ENCODE peak calls at places on chromosomes 4 and X, in four cellular contexts. I is upper lobe of right lung, D is ascending aorta, R is gastrocnemius medialis. S is an unnamed sample.

GRCh38 chrX:66046612-66047235 is 6.8 kb upstream of the VSIG4 start:
- DNase-seq in I (no peak), R (no peak), D (no peak), S (no peak)

GRCh38 chr4:157245351-157245750 is 24.8 kb downstream of the GRIA2 start:
- DNase-seq in R (no peak), D (no peak), I (no peak), S (no peak)

GRCh38 chrX:41334866-41335589 is 1.1 kb downstream of the DDX3X start:
- DNase-seq in I (peak), D (peak), R (peak), S (peak)

GRCh38 chr4:143186202-143186601 is 1.5 kb downstream of the USP38 start:
- DNase-seq in D (no peak), I (no peak), R (peak), S (no peak)

GRCh38 chr4:166165829-166166420 is 292.9 kb downstream of the TLL1 start:
- DNase-seq in R (no peak), D (no peak), I (no peak), S (no peak)

GRCh38 chrX:38206542-38206941 is 14.1 kb downstream of the SRPX start:
- DNase-seq in I (no peak), R (no peak), D (no peak), S (no peak)

GRCh38 chr4:16853653-16854052 is 44.8 kb downstream of the LDB2 start:
- DNase-seq in R (no peak), I (no peak), D (no peak), S (no peak)

GRCh38 chrX:136909706-136910564 is 29.4 kb upstream of the RBMX start:
- DNase-seq in I (peak), R (peak), D (peak), S (no peak)

GRCh38 chr4:3317656-3318211 is 24.9 kb downstream of the RGS12 start:
- DNase-seq in I (peak), D (peak), R (no peak), S (no peak)

GRCh38 chr4:150769235-150769634 is 187.3 kb downstream of the MAB21L2 start:
- DNase-seq in D (no peak), I (no peak), R (no peak), S (no peak)

GRCh38 chr4:77669911-77670590 is 64.4 kb downstream of the CXCL13 start:
- DNase-seq in R (no peak), D (no peak), I (no peak), S (no peak)

GRCh38 chr4:161332696-161333095 is 831.1 kb downstream of the FSTL5 start:
- DNase-seq in I (no peak), D (no peak), R (no peak), S (no peak)

GRCh38 chrX:101206471-101206870 is 13.1 kb upstream of the DRP2 start:
- DNase-seq in D (no peak), R (no peak), I (no peak), S (no peak)

GRCh38 chr4:183620421-183620820 is 38.6 kb downstream of the RWDD4 start:
- DNase-seq in D (no peak), I (no peak), R (no peak), S (no peak)

GRCh38 chr4:165325732-165326512 is 1.5 kb upstream of the MSMO1 start:
- DNase-seq in R (no peak), I (no peak), D (no peak), S (no peak)

GRCh38 chrX:136619889-136620505 is 28.0 kb upstream of the CD40LG start:
- DNase-seq in D (no peak), R (no peak), I (no peak), S (no peak)

GRCh38 chr4:169902658-169903345 is 123.4 kb downstream of the MFAP3L start:
- DNase-seq in I (no peak), R (no peak), D (no peak), S (no peak)

GRCh38 chr4:76562851-76563803 is 128.1 kb downstream of the SHROOM3 start:
- DNase-seq in R (peak), I (no peak), D (no peak), S (no peak)

GRCh38 chrX:42691196-42691595 is 86.8 kb downstream of the PPP1R2C start:
- DNase-seq in D (no peak), I (no peak), R (no peak), S (no peak)
- H3K27ac ChIP-seq in D (no peak), I (no peak), R (no peak), S (no peak)

DNA sequence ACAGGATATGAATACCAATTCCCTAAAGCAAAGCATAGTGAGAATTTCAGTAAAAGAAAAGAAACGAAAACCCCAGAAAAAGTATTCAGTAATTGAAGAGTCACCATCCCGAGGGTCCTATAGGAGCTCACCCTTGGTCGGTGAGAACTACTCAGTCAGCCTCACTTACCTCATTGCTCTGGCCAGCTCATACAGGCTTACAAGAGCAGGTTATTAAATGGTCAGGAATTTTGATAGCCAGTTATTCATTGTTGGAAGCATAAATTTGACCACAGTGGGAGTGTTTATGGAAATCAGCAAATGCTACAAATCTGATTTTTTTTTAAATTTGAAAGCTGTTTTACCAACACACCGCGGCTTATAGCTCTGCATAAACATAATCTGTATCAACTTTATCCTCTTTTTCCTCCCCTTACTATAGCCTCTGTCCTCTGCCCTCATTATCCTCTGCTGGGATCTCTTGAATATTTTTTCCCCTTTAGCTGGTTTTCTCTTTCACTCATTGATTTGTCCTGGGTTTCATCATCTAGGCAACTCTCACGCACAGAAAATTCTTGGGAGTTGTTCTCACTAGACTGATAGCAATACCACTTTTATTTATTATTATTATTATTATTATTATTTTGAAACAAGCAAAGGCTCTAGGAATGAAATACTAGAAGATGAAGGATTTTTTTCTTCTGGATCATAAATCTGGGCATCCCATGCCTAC is 11.1 kb upstream of the CXCL2 start:
- DNase-seq in I (no peak), R (no peak), D (no peak), S (no peak)
- H3K27ac ChIP-seq in I (peak), R (peak), D (peak), S (peak)

DNA sequence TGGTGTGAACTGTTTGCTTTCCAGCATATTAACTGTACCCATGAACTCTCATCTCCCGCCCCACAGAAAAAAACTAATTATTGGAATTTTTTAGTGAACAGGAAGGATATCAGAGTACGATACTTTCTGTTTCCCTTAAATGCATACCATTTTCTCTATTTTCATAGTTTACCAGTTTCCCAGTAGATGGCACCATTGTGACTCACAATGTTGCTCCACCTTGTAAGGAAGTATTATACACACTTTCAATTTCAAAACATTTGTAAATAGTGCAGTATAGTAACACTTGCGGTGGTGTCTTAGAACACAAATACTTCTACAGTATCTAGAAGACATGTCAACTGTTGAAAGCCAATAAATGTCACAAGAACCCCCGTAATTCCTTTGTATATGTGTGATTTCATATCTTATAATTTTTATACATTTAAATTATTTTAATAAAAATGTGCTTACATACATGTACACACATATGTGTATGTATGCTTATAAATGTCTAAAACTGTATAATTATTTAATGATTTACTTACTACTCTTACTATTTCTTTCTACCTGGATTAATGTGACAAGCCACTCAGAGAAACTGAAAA is 167.3 kb downstream of the SLIT2 start:
- DNase-seq in I (no peak), R (no peak), D (no peak), S (no peak)
- H3K27ac ChIP-seq in I (no peak), R (no peak), D (no peak), S (no peak)

DNA sequence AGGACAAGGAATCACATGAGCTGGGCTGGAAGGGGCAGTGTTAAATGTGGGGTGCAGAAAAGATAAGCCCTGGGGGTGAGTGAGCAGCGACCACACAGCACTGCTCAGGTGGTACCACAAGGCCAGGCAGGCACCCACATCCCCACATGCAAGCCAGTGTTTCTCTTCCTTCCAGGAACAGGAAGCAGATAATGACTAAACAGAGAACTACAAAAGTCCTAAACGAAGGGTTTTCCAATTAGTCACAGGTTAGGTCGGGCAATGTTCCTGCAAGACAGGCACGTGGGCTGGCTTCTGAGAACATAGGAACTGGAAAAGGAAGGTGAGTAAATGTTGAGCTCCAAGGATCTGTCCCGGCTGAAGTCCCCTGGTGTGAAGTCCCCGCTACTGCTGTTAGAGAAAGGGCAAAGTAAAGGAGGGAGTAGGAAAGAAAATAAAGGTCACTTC is 19.5 kb downstream of the RELL1 start:
- DNase-seq in I (no peak), D (peak), R (peak), S (no peak)
- H3K27ac ChIP-seq in I (peak), D (peak), R (peak), S (peak)

DNA sequence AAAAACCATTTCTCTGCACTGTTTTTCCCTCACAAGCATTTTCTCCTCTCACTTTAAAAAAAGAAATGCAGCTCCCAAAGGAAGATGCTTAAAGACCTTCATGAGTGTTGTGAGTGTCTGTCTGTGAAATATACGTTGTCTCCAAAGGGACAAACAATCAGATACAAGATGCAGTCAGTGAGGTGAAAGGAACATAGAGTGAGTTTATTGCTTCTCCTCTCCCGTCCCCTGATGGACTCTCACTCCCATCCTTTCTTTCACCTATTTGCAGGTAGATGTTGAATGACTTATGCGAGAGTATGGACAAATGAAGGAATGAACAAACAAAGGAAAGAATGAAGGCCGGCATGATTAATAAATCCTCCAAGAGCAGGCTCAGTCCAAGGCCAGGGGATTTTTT is 561.2 kb upstream of the DIPK2B start:
- DNase-seq in D (no peak), I (no peak), R (no peak), S (no peak)
- H3K27ac ChIP-seq in D (no peak), I (peak), R (no peak), S (peak)

GRCh38 chr4:24519649-24520048 is 64.7 kb downstream of the DHX15 start:
- DNase-seq in I (no peak), D (no peak), R (no peak), S (no peak)

GRCh38 chr4:24514808-24515207 is 69.5 kb downstream of the DHX15 start:
- DNase-seq in D (no peak), I (no peak), R (no peak), S (no peak)

GRCh38 chr4:24517676-24518075 is 66.7 kb downstream of the DHX15 start:
- DNase-seq in D (no peak), R (no peak), I (no peak), S (no peak)

GRCh38 chr4:24515698-24516097 is 68.7 kb downstream of the DHX15 start:
- DNase-seq in D (no peak), R (no peak), I (no peak), S (no peak)

DNA sequence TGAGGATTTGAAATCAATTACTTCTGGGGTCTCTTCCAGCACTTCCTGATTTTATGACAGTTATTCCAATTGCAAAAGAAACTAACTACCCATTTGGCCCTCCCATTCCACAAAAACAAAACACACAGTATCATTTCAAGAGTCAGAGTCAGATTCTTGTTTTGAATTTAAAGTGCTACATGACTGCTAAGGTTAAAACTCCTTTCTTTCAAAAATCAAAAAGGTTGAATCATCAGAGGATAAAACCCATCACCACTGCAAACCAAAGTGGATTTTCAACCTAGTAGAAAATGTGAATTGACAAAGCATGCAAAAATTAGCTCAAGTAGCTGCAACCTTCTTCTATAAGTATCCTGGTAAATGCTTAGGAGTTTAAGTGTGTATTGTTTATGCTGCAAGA is 67.4 kb downstream of the DHX15 start:
- DNase-seq in D (no peak), R (no peak), I (no peak), S (no peak)
- H3K27ac ChIP-seq in D (no peak), R (no peak), I (no peak), S (no peak)

GRCh38 chr4:82500106-82500738 is 61.6 kb downstream of the TMEM150C start:
- DNase-seq in I (no peak), D (no peak), R (no peak), S (no peak)

GRCh38 chr4:82496349-82496748 is 65.4 kb downstream of the TMEM150C start:
- DNase-seq in I (no peak), R (no peak), D (no peak), S (no peak)

GRCh38 chr4:82493721-82494425 is 63.5 kb downstream of the ENOPH1 start:
- DNase-seq in D (no peak), R (no peak), I (no peak), S (no peak)

GRCh38 chr4:82500830-82501229 is 61.0 kb downstream of the TMEM150C start:
- DNase-seq in R (no peak), I (no peak), D (no peak), S (no peak)

GRCh38 chr4:82499705-82500104 is 62.1 kb downstream of the TMEM150C start:
- DNase-seq in R (no peak), I (no peak), D (no peak), S (no peak)
- H3K27ac ChIP-seq in R (no peak), I (no peak), D (no peak), S (no peak)

GRCh38 chr4:139532951-139533350 is 23.1 kb downstream of the SETD7 start:
- DNase-seq in R (peak), I (no peak), D (no peak), S (no peak)
- H3K27ac ChIP-seq in R (peak), I (no peak), D (no peak), S (no peak)

GRCh38 chr4:1044469-1045192 is 33.2 kb downstream of the FGFRL1 start:
- DNase-seq in R (no peak), D (peak), I (peak), S (peak)

GRCh38 chr4:1043162-1043561 is 31.7 kb downstream of the FGFRL1 start:
- DNase-seq in I (no peak), D (no peak), R (no peak), S (no peak)

GRCh38 chr4:1042352-1043025 is 31.1 kb downstream of the FGFRL1 start:
- DNase-seq in R (no peak), D (no peak), I (no peak), S (no peak)

GRCh38 chr4:1045193-1045594 is 33.8 kb downstream of the FGFRL1 start:
- DNase-seq in R (no peak), I (peak), D (no peak), S (peak)

DNA sequence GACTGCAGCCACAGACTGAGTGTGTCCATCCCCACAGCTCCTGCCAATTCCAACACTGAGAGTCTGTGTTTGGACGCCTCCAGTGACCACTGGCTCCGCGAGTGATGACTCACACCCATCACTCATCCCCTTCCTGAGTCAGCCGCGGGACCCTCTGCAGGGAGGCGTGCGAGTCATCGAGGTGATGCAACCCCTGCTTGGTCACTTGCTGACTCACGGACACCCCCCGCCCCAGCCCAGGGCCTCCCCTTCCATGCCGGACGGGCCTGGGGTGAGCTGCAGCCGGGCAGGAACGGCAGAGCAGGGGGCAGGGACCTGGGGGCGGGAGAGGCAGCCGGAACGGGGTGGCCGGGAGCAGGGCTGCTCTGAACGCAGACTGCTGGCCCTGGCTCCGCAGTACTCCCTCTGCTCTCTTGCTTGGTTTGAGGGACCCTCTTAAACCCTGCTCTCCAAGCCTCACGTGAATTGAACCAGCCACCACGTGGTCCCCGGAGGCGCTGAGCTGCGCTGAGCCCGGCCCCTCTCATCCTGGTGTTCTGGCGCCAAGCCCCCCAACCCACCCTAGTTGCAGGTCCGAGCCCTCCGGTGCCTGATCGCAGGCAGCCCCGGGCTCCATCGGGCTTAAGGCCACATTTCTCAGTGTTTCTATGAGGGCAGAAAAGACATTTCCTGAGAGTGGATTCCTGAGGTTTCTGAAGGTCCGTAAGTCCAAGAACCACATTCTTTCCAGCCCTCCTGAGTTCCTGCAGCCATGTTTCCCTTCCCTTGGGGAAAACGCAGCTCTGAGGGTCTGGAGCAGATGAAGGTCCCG is 32.4 kb downstream of the FGFRL1 start:
- DNase-seq in D (peak), R (peak), I (peak), S (peak)
- H3K27ac ChIP-seq in D (peak), R (no peak), I (no peak), S (peak)

S was measured in left lung.